ENCODE peak calls at places on chromosomes 1 and 21, in eight cellular contexts. A is uterus; U is psoas muscle; E is CD8-positive, alpha-beta T cell; D is SJSA1; N is stomach; P is spleen; X is A549. T is an unnamed sample. For H3K4me1, the result is how much of the 10 kb centered on the place peaks cover.

GRCh38 chr1:77605246-77606026 is 77.0 kb downstream of the ZZZ3 start:
- DNase-seq in A (peak), U (peak), E (no peak), D (no peak), N (peak), P (no peak), X (no peak), T (no peak)

GRCh38 chr1:16220101-16220500 is 7.6 kb upstream of the ARHGEF19 start:
- DNase-seq in A (no peak), U (no peak), E (no peak), D (no peak), N (no peak), P (no peak), X (no peak), T (no peak)

GRCh38 chr1:161989108-161989507 is 34.6 kb downstream of the OLFML2B start:
- DNase-seq in A (no peak), U (no peak), E (no peak), D (no peak), N (no peak), P (no peak), X (no peak), T (no peak)

GRCh38 chr1:160131803-160132565 is 16.4 kb downstream of the ATP1A2 start:
- DNase-seq in A (no peak), U (peak), E (no peak), D (no peak), N (peak), P (peak), X (no peak), T (no peak)

GRCh38 chr1:73593379-73593778 is 604.6 kb downstream of the LRRIQ3 start:
- DNase-seq in A (no peak), U (no peak), E (no peak), D (peak), N (peak), P (no peak), X (no peak), T (no peak)

GRCh38 chr1:203480525-203481084 is 5.0 kb downstream of the PRELP start:
- DNase-seq in A (peak), U (peak), E (peak), D (peak), N (peak), P (peak), X (peak), T (no peak)

GRCh38 chr1:222243902-222244301 is 304.0 kb downstream of the HHIPL2 start:
- DNase-seq in A (no peak), U (no peak), E (no peak), D (no peak), N (no peak), P (no peak), X (no peak), T (no peak)

GRCh38 chr1:4227986-4228385 is 327.9 kb upstream of the C1orf174 start:
- DNase-seq in A (no peak), U (no peak), E (no peak), D (no peak), N (no peak), P (no peak), X (peak), T (no peak)

GRCh38 chr1:38464071-38464661 is 395.4 kb downstream of the RRAGC start:
- DNase-seq in A (no peak), U (no peak), E (no peak), D (no peak), N (no peak), P (no peak), X (no peak), T (no peak)

GRCh38 chr1:10415211-10415930 is 14.9 kb upstream of the CENPS start:
- DNase-seq in A (no peak), U (no peak), E (no peak), D (no peak), N (peak), P (peak), X (peak), T (no peak)

GRCh38 chr1:66278260-66279046 is 255.5 kb upstream of the SGIP1 start:
- DNase-seq in A (no peak), U (no peak), E (no peak), D (no peak), N (no peak), P (no peak), X (no peak), T (no peak)

GRCh38 chr1:2480986-2481364 is 4.9 kb downstream of the PLCH2 start:
- DNase-seq in A (no peak), U (no peak), E (no peak), D (no peak), N (peak), P (no peak), X (no peak), T (no peak)

GRCh38 chr1:173431663-173432045 is 45.5 kb upstream of the PRDX6 start:
- DNase-seq in A (no peak), U (no peak), E (no peak), D (no peak), N (no peak), P (no peak), X (no peak), T (no peak)

DNA sequence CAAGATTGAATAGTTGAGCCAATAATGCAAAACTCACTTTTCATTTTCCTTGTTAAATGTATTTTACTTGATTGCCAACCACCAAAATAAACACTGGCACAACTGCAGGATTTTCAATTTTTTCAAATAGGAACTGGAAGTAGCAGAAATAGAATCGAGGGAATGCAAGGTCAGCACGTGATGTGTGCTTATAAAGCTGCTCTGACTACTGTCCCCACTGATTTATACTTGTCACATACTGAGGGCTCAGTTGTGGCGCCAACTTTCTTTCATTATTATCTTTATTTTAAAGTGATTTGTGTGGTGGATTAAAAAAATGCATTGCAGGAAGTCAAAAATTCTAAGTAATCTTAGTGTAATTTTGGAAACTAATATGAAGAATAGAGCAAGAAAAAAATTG is 404.2 kb upstream of the ADAMTS5 start:
- DNase-seq in A (no peak), U (no peak), E (no peak), D (no peak), N (no peak), P (no peak), X (no peak), T (no peak)
- H3K4me1 ChIP-seq in A (under half), U (under half), E (under half), D (under half), N (under half), P (under half), X (under half), T (under half)

DNA sequence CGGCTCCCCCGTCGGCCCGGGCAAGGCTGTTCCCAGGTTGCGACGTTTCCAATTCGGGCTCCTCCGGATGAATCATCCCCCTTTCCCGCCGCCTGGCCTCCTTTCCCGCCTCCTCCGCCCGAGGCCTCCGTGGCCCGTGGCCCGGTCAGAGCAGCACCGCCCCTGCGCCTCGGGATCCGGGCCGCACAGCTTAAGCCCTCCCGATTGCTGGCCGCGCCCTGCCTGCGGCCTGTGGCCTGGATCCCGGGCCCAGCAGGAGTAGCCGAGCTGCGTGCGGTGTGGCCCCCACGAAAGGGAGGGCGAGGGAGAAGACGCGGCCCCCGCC is 1.1 kb downstream of the TMEM200B start:
- DNase-seq in A (peak), U (peak), E (no peak), D (no peak), N (peak), P (no peak), X (no peak), T (no peak)
- H3K27ac ChIP-seq in A (peak), U (peak), E (no peak), D (no peak), N (peak), P (peak), X (no peak), T (no peak)

DNA sequence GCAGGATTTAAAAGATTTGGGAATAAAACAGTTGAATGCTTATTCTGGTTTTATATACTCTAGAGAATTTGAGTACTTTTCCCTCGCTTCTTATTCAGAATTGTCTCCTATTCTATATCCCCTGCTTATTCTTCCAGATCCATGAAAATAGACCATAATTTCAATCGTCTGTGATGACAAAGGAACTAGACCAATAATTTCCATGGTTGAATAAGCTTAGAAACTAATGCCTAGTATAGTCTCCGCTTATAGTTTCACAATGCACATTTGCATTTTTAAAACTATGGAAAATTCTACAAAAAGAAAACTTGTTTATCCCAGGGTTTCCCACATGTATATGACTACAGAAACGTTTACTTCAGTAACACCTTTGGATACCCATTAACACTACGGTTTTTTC is 247.4 kb upstream of the NR5A2 start:
- DNase-seq in A (no peak), U (no peak), E (no peak), D (no peak), N (no peak), P (no peak), X (no peak), T (no peak)
- H3K4me1 ChIP-seq in A (under half), U (under half), E (under half), D (under half), N (under half), P (under half), X (half or more), T (under half)

DNA sequence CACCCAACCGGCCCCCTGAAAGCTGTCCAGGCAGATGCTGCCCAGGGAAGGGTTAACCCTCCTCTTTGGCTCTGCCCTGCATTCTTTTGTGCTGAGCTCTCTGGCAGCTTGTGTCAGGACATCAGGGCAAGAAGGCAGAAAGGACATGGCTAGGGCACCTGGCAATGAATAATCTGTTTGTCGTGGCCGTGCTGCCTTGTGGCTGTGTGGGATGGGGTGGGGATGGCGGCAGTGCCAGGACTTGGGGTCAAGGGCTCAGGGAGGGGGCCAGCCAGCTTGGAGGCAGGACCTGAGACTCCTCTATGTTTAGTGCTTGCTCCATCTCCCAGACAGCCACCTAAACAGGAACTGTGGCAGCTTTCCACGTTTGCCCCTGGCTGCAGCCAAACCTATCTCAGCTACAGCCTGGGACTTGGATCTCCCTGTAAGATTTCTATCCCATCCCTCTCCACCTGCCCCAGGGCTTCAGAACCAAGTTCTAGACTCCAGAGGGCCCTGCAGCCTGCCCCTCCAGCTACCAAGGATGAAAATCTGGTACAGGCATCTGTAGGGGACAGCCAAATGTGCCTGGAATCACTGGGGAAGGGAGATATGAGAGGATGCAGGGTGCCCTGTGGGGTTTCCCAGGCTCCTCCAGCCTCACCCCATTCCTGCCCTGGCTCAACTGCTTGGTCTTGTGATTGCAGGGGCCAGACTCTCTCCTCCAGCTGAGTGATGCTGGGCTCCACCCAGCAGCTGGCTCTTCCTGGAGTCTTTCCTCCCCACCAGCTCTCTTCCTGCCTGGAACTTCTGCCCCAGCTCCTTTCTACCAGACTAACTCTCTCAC is 9.6 kb upstream of the GPR37L1 start:
- DNase-seq in A (no peak), U (no peak), E (no peak), D (no peak), N (peak), P (no peak), X (peak), T (no peak)
- H3K27ac ChIP-seq in A (peak), U (no peak), E (no peak), D (no peak), N (peak), P (no peak), X (peak), T (no peak)

GRCh38 chr1:91710261-91710660 is 175.7 kb downstream of the TGFBR3 start:
- DNase-seq in A (no peak), U (no peak), E (no peak), D (no peak), N (no peak), P (no peak), X (no peak), T (no peak)
- H3K4me1 ChIP-seq in A (under half), U (under half), E (under half), D (under half), N (under half), P (under half), X (under half), T (under half)

GRCh38 chr1:27633640-27634165 is 1.3 kb downstream of the FGR start:
- DNase-seq in A (no peak), U (no peak), E (no peak), D (no peak), N (no peak), P (peak), X (no peak), T (no peak)
- H3K27ac ChIP-seq in A (peak), U (peak), E (no peak), D (no peak), N (peak), P (peak), X (no peak), T (no peak)

GRCh38 chr1:54421101-54421504 is 14.9 kb upstream of the SSBP3 start:
- DNase-seq in A (no peak), U (no peak), E (no peak), D (no peak), N (no peak), P (peak), X (no peak), T (no peak)
- H3K4me1 ChIP-seq in A (under half), U (under half), E (under half), D (under half), N (under half), P (under half), X (under half), T (under half)

GRCh38 chr1:117651616-117652015 is 45.8 kb downstream of the TENT5C start:
- DNase-seq in A (no peak), U (no peak), E (no peak), D (no peak), N (no peak), P (no peak), X (no peak), T (no peak)
- H3K27ac ChIP-seq in A (no peak), U (no peak), E (no peak), D (no peak), N (no peak), P (no peak), X (no peak), T (no peak)

DNA sequence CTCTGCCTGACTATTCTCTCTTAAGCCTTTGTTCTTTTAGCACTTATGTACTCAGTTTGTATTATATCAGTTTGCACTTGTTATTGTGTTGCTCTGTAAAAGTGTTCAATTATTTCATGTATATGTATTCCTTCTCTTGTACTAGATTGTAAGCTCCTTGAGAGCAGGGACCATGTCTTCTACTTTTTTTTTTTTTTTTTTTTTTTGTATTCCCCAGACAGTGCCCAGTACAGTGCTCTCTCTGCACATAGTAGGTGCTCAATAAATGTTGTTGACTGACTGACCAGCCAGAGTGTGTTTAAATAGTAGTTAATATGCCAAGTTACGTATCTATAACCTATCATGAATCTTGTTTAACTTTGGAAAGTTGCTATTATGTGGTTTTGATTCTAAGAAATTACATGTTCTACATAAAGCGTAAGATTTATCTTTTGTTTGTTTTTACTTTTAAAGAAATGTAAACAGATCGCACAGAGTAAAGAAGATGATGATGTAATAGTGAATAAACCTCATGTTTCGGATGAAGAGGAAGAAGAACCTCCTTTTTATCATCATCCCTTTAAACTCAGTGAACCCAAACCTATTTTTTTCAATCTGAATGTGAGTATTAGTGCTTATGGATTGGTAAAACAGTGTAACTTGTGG is 16.1 kb downstream of the SON start:
- DNase-seq in A (no peak), U (no peak), E (no peak), D (no peak), N (no peak), P (no peak), X (no peak), T (no peak)
- H3K4me1 ChIP-seq in A (under half), U (under half), E (under half), D (under half), N (half or more), P (half or more), X (under half), T (under half)

GRCh38 chr1:227322376-227322775 is 4.1 kb upstream of the CDC42BPA start:
- DNase-seq in A (no peak), U (no peak), E (no peak), D (no peak), N (no peak), P (no peak), X (no peak), T (no peak)

GRCh38 chr1:227321035-227321434 is 2.7 kb upstream of the CDC42BPA start:
- DNase-seq in A (no peak), U (no peak), E (no peak), D (no peak), N (no peak), P (no peak), X (no peak), T (no peak)

GRCh38 chr1:227323164-227323955 is 5.1 kb upstream of the CDC42BPA start:
- DNase-seq in A (no peak), U (no peak), E (no peak), D (no peak), N (peak), P (no peak), X (no peak), T (no peak)

GRCh38 chr1:227325195-227325594 is 6.9 kb upstream of the CDC42BPA start:
- DNase-seq in A (no peak), U (no peak), E (no peak), D (no peak), N (no peak), P (no peak), X (no peak), T (no peak)

GRCh38 chr1:227323956-227324267 is 5.6 kb upstream of the CDC42BPA start:
- DNase-seq in A (no peak), U (no peak), E (no peak), D (no peak), N (no peak), P (no peak), X (no peak), T (no peak)
- H3K27ac ChIP-seq in A (no peak), U (no peak), E (no peak), D (no peak), N (peak), P (no peak), X (no peak), T (no peak)

T was measured in iPS DF 6.9.